ENCODE peak calls at places on chromosomes 7 and 10, in eight cellular contexts. S is NB4, H is body of pancreas, O is heart left ventricle, V is spleen, Y is stomach, P is uterus, M is adrenal gland. K is an unnamed sample.

GRCh38 chr10:125782661-125783060 is 7.0 kb upstream of the MMP21 start:
- DNase-seq in H (no peak), M (no peak), V (no peak), O (no peak), P (no peak), S (no peak), Y (no peak), K (no peak)

GRCh38 chr7:1741751-1742554 is 71.9 kb downstream of the ELFN1 start:
- DNase-seq in S (peak), M (no peak), O (no peak), V (peak), H (no peak), P (no peak), Y (no peak), K (no peak)

GRCh38 chr7:98223898-98224700 is 12.9 kb downstream of the BHLHA15 start:
- DNase-seq in H (peak), Y (no peak), M (no peak), V (peak), S (no peak), O (peak), P (no peak), K (no peak)

GRCh38 chr7:6512892-6513291 is 38.4 kb downstream of the GRID2IP start:
- DNase-seq in V (no peak), Y (no peak), H (no peak), O (no peak), P (no peak), M (no peak), S (no peak), K (no peak)

GRCh38 chr7:151461096-151461941 is 21.4 kb upstream of the CRYGN start:
- DNase-seq in Y (no peak), H (no peak), V (no peak), P (peak), S (no peak), O (no peak), M (no peak), K (no peak)

GRCh38 chr10:112313911-112314310 is 30.7 kb downstream of the TECTB start:
- DNase-seq in Y (no peak), M (no peak), H (no peak), P (no peak), O (no peak), S (no peak), V (no peak), K (no peak)

GRCh38 chr7:100432621-100433275 is 3.1 kb downstream of the MEPCE start:
- DNase-seq in P (no peak), V (peak), O (no peak), Y (no peak), H (no peak), M (no peak), S (peak), K (no peak)

GRCh38 chr7:4361774-4362173 is 320.3 kb upstream of the FOXK1 start:
- DNase-seq in V (no peak), P (no peak), Y (no peak), M (no peak), O (no peak), H (no peak), S (no peak), K (peak)

GRCh38 chr7:4665661-4666060 is 16.4 kb upstream of the FOXK1 start:
- DNase-seq in M (no peak), V (no peak), O (no peak), P (no peak), S (peak), H (no peak), Y (no peak), K (peak)

GRCh38 chr7:14322724-14323123 is 333.3 kb upstream of the ETV1 start:
- DNase-seq in O (no peak), H (no peak), V (no peak), Y (no peak), P (no peak), S (no peak), M (no peak), K (no peak)
- TF ChIP-seq POLR2A in O (no peak), H (no peak), V (no peak), Y (no peak), P (no peak), S (no peak), M (no peak), K (no peak)

DNA sequence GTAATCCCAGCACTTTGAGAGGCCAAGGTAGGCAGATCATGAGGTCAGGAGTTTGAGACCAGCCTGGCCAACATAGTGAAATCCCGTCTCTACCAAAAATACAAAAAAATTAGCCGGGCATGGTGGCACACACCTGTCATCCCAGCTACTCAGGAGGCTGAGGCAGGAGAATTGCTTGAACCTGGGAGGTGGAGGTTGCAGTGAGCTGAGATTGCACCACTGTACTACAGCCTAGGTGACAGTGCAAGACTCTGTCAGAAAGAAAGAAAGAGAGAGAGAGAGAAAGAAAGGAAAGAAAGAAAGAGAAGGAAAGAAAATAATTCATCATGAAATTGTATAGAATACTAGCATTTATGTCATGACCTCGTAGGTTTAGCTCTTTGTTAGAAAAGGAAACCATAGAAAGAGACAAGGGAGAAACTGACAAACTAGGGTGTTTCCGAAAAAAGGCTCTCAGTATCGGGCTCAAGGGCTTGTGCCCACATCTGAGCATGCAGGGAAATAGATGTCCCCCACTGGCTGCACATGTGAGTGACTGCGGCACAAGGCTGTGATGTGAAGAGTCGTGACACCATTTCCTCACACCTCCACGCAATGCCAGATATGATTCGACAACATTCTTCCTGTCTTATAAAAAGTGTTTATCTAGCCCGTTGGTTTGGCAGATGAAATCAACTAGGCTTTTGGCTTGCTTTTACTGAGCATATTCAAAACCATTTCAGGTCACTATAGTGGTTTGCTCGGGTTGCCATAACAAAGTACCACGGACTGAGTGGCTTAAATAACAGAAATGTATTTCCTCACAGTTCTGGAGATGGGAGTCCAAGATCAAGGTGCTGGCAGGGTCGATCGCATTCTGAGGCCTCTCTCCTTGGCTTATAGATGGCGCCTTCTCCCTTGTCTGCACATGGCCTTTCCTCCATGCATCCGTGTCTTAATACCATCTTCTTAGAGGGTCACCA is 2.0 kb downstream of the SRGN start:
- DNase-seq in P (no peak), H (no peak), V (peak), O (no peak), M (peak), Y (peak), S (peak), K (no peak)
- TF ChIP-seq POLR2A in P (no peak), H (peak), V (peak), O (no peak), M (no peak), Y (no peak), S (peak), K (no peak)

GRCh38 chr7:45598697-45599520 is 24.7 kb downstream of the ADCY1 start:
- DNase-seq in O (no peak), V (peak), P (no peak), Y (peak), M (no peak), S (peak), H (no peak), K (no peak)

GRCh38 chr7:45601816-45602540 is 27.8 kb downstream of the ADCY1 start:
- DNase-seq in O (no peak), H (peak), Y (peak), V (peak), P (no peak), M (no peak), S (no peak), K (no peak)

GRCh38 chr7:45597286-45597984 is 23.3 kb downstream of the ADCY1 start:
- DNase-seq in P (no peak), V (no peak), Y (peak), M (no peak), H (no peak), O (no peak), S (no peak), K (no peak)

GRCh38 chr7:45599851-45600706 is 25.9 kb downstream of the ADCY1 start:
- DNase-seq in S (no peak), P (no peak), H (peak), O (no peak), V (peak), M (no peak), Y (peak), K (no peak)

DNA sequence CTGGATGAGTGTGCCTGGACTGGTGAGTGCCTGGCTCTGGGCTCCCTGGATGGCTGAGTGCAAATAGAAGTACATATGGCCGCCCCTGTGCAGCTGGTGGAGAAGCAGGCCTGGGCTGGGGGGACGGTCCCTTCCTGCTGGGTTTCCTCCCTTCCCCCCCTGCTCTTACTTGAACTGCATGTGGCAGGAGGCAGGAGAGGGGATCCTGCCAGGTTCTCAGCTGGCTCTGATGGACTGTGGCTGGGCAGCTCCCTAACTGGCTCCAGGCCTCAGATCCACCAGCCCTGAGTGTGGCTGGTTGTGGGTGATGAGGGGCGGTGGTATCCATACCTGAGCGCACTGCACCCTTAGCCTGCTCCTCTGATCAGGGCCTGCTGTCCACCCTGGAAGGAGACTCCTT is 26.9 kb downstream of the ADCY1 start:
- DNase-seq in Y (peak), O (no peak), P (no peak), M (no peak), H (peak), V (no peak), S (no peak), K (no peak)
- TF ChIP-seq POLR2A in Y (no peak), O (no peak), P (no peak), M (no peak), H (no peak), V (no peak), S (no peak), K (no peak)

DNA sequence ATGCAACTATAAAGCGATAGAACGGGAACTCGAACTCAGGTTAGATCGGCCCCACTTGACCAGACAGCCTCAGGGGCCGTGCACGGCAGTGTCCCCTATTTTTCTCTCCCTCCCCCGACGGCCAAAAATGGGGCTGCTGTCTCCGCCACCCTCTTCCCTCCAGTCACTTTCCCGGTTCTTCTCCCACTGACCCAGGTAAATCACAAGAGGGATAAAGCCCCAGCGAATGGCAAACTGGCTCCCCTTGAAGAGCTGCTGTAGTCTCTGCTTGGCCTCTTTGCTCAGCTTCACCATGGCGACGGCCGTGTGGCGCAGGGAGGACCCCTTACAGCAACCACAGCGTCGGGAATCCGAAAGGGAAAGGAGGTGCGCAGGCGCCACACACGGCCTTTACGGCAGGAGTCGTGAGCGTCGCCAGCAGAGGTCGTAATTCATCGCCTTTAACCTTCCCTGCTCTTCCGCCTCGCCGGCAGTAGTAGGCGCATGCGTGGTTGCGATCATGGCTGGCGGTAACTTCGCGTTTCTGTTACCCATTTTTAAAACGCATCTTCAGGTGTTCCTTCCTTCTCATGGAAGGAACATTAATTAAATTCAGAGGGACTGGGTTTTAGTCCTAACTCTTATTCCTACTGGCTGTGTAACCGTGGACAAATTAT is at the start of gene TOMM7:
- DNase-seq in Y (peak), P (peak), V (peak), O (peak), M (peak), H (peak), S (peak), K (peak)
- TF ChIP-seq POLR2A in Y (no peak), P (peak), V (peak), O (no peak), M (peak), H (peak), S (peak), K (peak)